ENCODE peak calls at places on chromosome 4, in five cellular contexts. J is lung microvascular endothelial cell; G is effector memory CD8-positive, alpha-beta T cell; Z is activated CD8-positive, alpha-beta memory T cell treated with anti-CD3 and anti-CD28 coated beads, Interleukin-2, amount 50 U/mL, for 4 hours; E is hypothalamus. M is an unnamed sample.

GRCh38 chr4:141656031-141656430 is 19.6 kb downstream of the IL15 start:
- DNase-seq in J (no peak), G (no peak), Z (no peak), E (no peak), M (no peak)

GRCh38 chr4:80465238-80465637 is 129.7 kb downstream of the CFAP299 start:
- DNase-seq in J (no peak), G (no peak), Z (no peak), E (no peak), M (no peak)

GRCh38 chr4:94262163-94263016 is 54.7 kb downstream of the SMARCAD1 start:
- DNase-seq in J (no peak), G (no peak), Z (no peak), E (no peak), M (no peak)

GRCh38 chr4:98996056-98996941 is 778 bp downstream of the METAP1 start:
- DNase-seq in J (peak), G (no peak), Z (no peak), E (no peak), M (no peak)

GRCh38 chr4:135605096-135605495 is 1403.5 kb upstream of the PABPC4L start:
- DNase-seq in J (no peak), G (no peak), Z (no peak), E (no peak), M (no peak)

GRCh38 chr4:8939887-8940742 is 68.5 kb upstream of the HMX1 start:
- DNase-seq in J (no peak), G (no peak), Z (no peak), E (no peak), M (no peak)

GRCh38 chr4:54945838-54946237 is 179.6 kb downstream of the KDR start:
- DNase-seq in J (no peak), G (no peak), Z (no peak), E (no peak), M (no peak)

GRCh38 chr4:78644744-78645330 is 93.3 kb downstream of the ANXA3 start:
- DNase-seq in J (peak), G (peak), Z (peak), E (no peak), M (peak)

GRCh38 chr4:36348403-36348938 is 67.1 kb downstream of the DTHD1 start:
- DNase-seq in J (no peak), G (no peak), Z (peak), E (no peak), M (peak)

GRCh38 chr4:119261986-119262385 is 49.5 kb downstream of the USP53 start:
- DNase-seq in J (no peak), G (no peak), Z (no peak), E (no peak), M (no peak)

GRCh38 chr4:2936773-2937145 is 26.4 kb downstream of the NOP14 start:
- DNase-seq in J (no peak), G (peak), Z (peak), E (no peak), M (no peak)

GRCh38 chr4:39814403-39815185 is 116.7 kb downstream of the UBE2K start:
- DNase-seq in J (no peak), G (peak), Z (no peak), E (no peak), M (peak)

GRCh38 chr4:74431113-74431826 is 13.7 kb upstream of the AREG start:
- DNase-seq in J (peak), G (no peak), Z (no peak), E (no peak), M (no peak)

GRCh38 chr4:66564901-66565648 is 894.8 kb upstream of the EPHA5 start:
- DNase-seq in J (no peak), G (no peak), Z (no peak), E (no peak), M (no peak)

GRCh38 chr4:56468097-56468422 is 643 bp downstream of the SRP72 start:
- DNase-seq in J (peak), G (no peak), Z (peak), E (no peak), M (peak)

GRCh38 chr4:688695-689497 is at the start of gene SLC49A3:
- DNase-seq in J (peak), G (no peak), Z (no peak), E (no peak), M (peak)

GRCh38 chr4:24889991-24890390 is 22.9 kb downstream of the CCDC149 start:
- DNase-seq in J (no peak), G (no peak), Z (no peak), E (no peak), M (no peak)

GRCh38 chr4:172995161-172995560 is 173.4 kb upstream of the GALNT7 start:
- DNase-seq in J (no peak), G (no peak), Z (no peak), E (no peak), M (no peak)

GRCh38 chr4:42655921-42656735 is 777 bp downstream of the ATP8A1 start:
- DNase-seq in J (peak), G (peak), Z (peak), E (peak), M (peak)

GRCh38 chr4:13088726-13089658 is 395.1 kb downstream of the RAB28 start:
- DNase-seq in J (peak), G (no peak), Z (no peak), E (no peak), M (no peak)

GRCh38 chr4:144650311-144650820 is 4.4 kb downstream of the HHIP start:
- DNase-seq in J (peak), G (no peak), Z (no peak), E (no peak), M (no peak)

GRCh38 chr4:107380836-107381438 is 339.1 kb downstream of the PAPSS1 start:
- DNase-seq in J (no peak), G (no peak), Z (no peak), E (no peak), M (no peak)

GRCh38 chr4:89254847-89255246 is 52.8 kb downstream of the GPRIN3 start:
- DNase-seq in J (peak), G (peak), Z (peak), E (no peak), M (no peak)

GRCh38 chr4:105741548-105741947 is 33.0 kb downstream of the GSTCD start:
- DNase-seq in J (peak), G (no peak), Z (no peak), E (no peak), M (no peak)

GRCh38 chr4:83558059-83558648 is 22.2 kb downstream of the GPAT3 start:
- DNase-seq in J (no peak), G (no peak), Z (no peak), E (no peak), M (no peak)

GRCh38 chr4:681736-682451 is 7.1 kb downstream of the SLC49A3 start:
- DNase-seq in J (no peak), G (no peak), Z (no peak), E (no peak), M (no peak)

GRCh38 chr4:89653012-89653411 is 183.9 kb downstream of the SNCA start:
- DNase-seq in J (peak), G (no peak), Z (no peak), E (no peak), M (no peak)

GRCh38 chr4:14729605-14730004 is 272.7 kb upstream of the CPEB2 start:
- DNase-seq in J (no peak), G (no peak), Z (no peak), E (no peak), M (no peak)

GRCh38 chr4:183906736-183907651 is 1.9 kb downstream of the STOX2 start:
- DNase-seq in J (no peak), G (no peak), Z (no peak), E (no peak), M (no peak)

M was measured in B cell.